ENCODE peak calls at places on chromosomes 12 and 14, in ten cellular contexts. W, Y, L, I, O, S, M, T, Z and J are unnamed samples.

GRCh38 chr14:36520601-36521525 is 831 bp upstream of the NKX2-1 start:
- DNase-seq in W (peak), Y (peak), L (no peak), I (no peak), O (no peak), S (peak), M (peak), T (no peak), Z (no peak), J (no peak)

GRCh38 chr14:30573203-30573814 is 14.4 kb downstream of the G2E3 start:
- DNase-seq in W (peak), Y (no peak), L (no peak), I (no peak), O (no peak), S (peak), M (no peak), T (no peak), Z (no peak), J (no peak)

GRCh38 chr12:130878193-130879185 is 6.6 kb downstream of the RAN start:
- DNase-seq in W (no peak), Y (no peak), L (no peak), I (no peak), O (no peak), S (peak), M (peak), T (no peak), Z (no peak), J (no peak)

GRCh38 chr12:109555431-109556315 is 17.6 kb downstream of the MMAB start:
- DNase-seq in W (no peak), Y (no peak), L (no peak), I (no peak), O (no peak), S (no peak), M (no peak), T (no peak), Z (no peak), J (no peak)

GRCh38 chr12:19752712-19753111 is 313.4 kb downstream of the AEBP2 start:
- DNase-seq in W (no peak), Y (no peak), L (no peak), I (no peak), O (no peak), S (no peak), M (no peak), T (no peak), Z (no peak), J (no peak)

GRCh38 chr12:24615967-24616411 is 332.9 kb downstream of the BCAT1 start:
- DNase-seq in W (peak), Y (no peak), L (no peak), I (peak), O (no peak), S (peak), M (no peak), T (no peak), Z (no peak), J (no peak)

GRCh38 chr12:124422570-124423523 is 128.0 kb downstream of the RFLNA start:
- DNase-seq in W (peak), Y (no peak), L (no peak), I (peak), O (no peak), S (peak), M (peak), T (peak), Z (no peak), J (no peak)

GRCh38 chr12:16346931-16347330 is 514 bp upstream of the MGST1 start:
- DNase-seq in W (no peak), Y (no peak), L (no peak), I (no peak), O (no peak), S (no peak), M (peak), T (no peak), Z (no peak), J (no peak)

GRCh38 chr12:115937345-115937744 is 340.1 kb downstream of the MED13L start:
- DNase-seq in W (no peak), Y (no peak), L (no peak), I (no peak), O (no peak), S (no peak), M (no peak), T (no peak), Z (no peak), J (no peak)

GRCh38 chr12:24483732-24484131 is 465.2 kb downstream of the BCAT1 start:
- DNase-seq in W (no peak), Y (no peak), L (no peak), I (no peak), O (no peak), S (no peak), M (no peak), T (no peak), Z (no peak), J (no peak)

GRCh38 chr14:105398726-105399440 is 545 bp downstream of the TEX22 start:
- DNase-seq in W (no peak), Y (no peak), L (peak), I (no peak), O (no peak), S (peak), M (peak), T (no peak), Z (no peak), J (no peak)

GRCh38 chr12:105076098-105076497 is 8.2 kb downstream of the ALDH1L2 start:
- DNase-seq in W (peak), Y (no peak), L (no peak), I (no peak), O (no peak), S (no peak), M (no peak), T (no peak), Z (no peak), J (no peak)

GRCh38 chr12:6936642-6937480 is 6.8 kb upstream of the RNU7-1 start:
- DNase-seq in W (no peak), Y (no peak), L (peak), I (no peak), O (no peak), S (no peak), M (no peak), T (no peak), Z (no peak), J (no peak)

GRCh38 chr12:71476513-71476912 is 36.9 kb downstream of the LGR5 start:
- DNase-seq in W (peak), Y (no peak), L (no peak), I (peak), O (no peak), S (peak), M (no peak), T (no peak), Z (no peak), J (no peak)

GRCh38 chr12:100611031-100611430 is 37.5 kb downstream of the GAS2L3 start:
- DNase-seq in W (peak), Y (no peak), L (no peak), I (no peak), O (no peak), S (no peak), M (no peak), T (no peak), Z (no peak), J (no peak)

GRCh38 chr14:35380794-35381193 is 23.8 kb downstream of the NFKBIA start:
- DNase-seq in W (no peak), Y (no peak), L (no peak), I (no peak), O (no peak), S (no peak), M (peak), T (no peak), Z (no peak), J (no peak)

GRCh38 chr14:67566908-67567307 is 33.2 kb downstream of the PIGH start:
- DNase-seq in W (no peak), Y (peak), L (no peak), I (no peak), O (no peak), S (no peak), M (no peak), T (no peak), Z (no peak), J (no peak)

GRCh38 chr14:103185051-103186027 is 62.1 kb downstream of the TNFAIP2 start:
- DNase-seq in W (peak), Y (peak), L (no peak), I (peak), O (no peak), S (peak), M (peak), T (peak), Z (no peak), J (no peak)

GRCh38 chr12:24909667-24910066 is 39.2 kb downstream of the BCAT1 start:
- DNase-seq in W (peak), Y (no peak), L (no peak), I (peak), O (no peak), S (peak), M (no peak), T (no peak), Z (no peak), J (no peak)

GRCh38 chr14:73503648-73504047 is 12.9 kb downstream of the RIOX1 start:
- DNase-seq in W (no peak), Y (no peak), L (no peak), I (peak), O (no peak), S (peak), M (no peak), T (no peak), Z (peak), J (no peak)

GRCh38 chr12:115570271-115570777 is 707.2 kb downstream of the MED13L start:
- DNase-seq in W (peak), Y (peak), L (no peak), I (no peak), O (no peak), S (peak), M (no peak), T (no peak), Z (no peak), J (no peak)

GRCh38 chr14:71714225-71714624 is 218.0 kb upstream of the RGS6 start:
- DNase-seq in W (peak), Y (no peak), L (no peak), I (no peak), O (no peak), S (peak), M (no peak), T (peak), Z (no peak), J (no peak)

GRCh38 chr12:50188875-50189575 is 21.9 kb upstream of the CERS5 start:
- DNase-seq in W (no peak), Y (no peak), L (no peak), I (no peak), O (no peak), S (no peak), M (peak), T (no peak), Z (no peak), J (no peak)

GRCh38 chr12:86801439-86801838 is 545.2 kb upstream of the MGAT4C start:
- DNase-seq in W (no peak), Y (no peak), L (no peak), I (peak), O (no peak), S (no peak), M (no peak), T (no peak), Z (no peak), J (no peak)

GRCh38 chr12:79895041-79895440 is 39.9 kb downstream of the PPP1R12A start:
- DNase-seq in W (no peak), Y (no peak), L (no peak), I (no peak), O (no peak), S (no peak), M (no peak), T (no peak), Z (no peak), J (no peak)

GRCh38 chr12:106709068-106709511 is 65.4 kb upstream of the RIC8B start:
- DNase-seq in W (no peak), Y (no peak), L (no peak), I (no peak), O (no peak), S (no peak), M (no peak), T (no peak), Z (no peak), J (no peak)

GRCh38 chr12:24562761-24563392 is 386.0 kb downstream of the BCAT1 start:
- DNase-seq in W (peak), Y (peak), L (no peak), I (no peak), O (no peak), S (peak), M (no peak), T (no peak), Z (no peak), J (no peak)